ENCODE peak calls at places on chromosomes 13 and 19, in five cellular contexts. N is endothelial cell of umbilical vein, D is MM.1S, P is neural progenitor cell, C is GM23338. J is an unnamed sample.

GRCh38 chr13:28056970-28057712 is 43.2 kb downstream of the FLT3 start:
- DNase-seq in N (no peak), D (no peak), P (no peak), C (no peak), J (no peak)

GRCh38 chr13:39110518-39111097 is 72.4 kb downstream of the NHLRC3 start:
- DNase-seq in N (no peak), D (no peak), P (no peak), C (no peak), J (no peak)

GRCh38 chr19:52734340-52734892 is 428 bp downstream of the ZNF611 start:
- DNase-seq in N (no peak), D (no peak), P (peak), C (peak), J (peak)

GRCh38 chr13:25887962-25888655 is 163.7 kb downstream of the SHISA2 start:
- DNase-seq in N (no peak), D (no peak), P (no peak), C (no peak), J (no peak)

GRCh38 chr13:20901668-20902437 is 693 bp downstream of the XPO4 start:
- DNase-seq in N (peak), D (peak), P (peak), C (peak), J (peak)

GRCh38 chr13:21516806-21517205 is 57.7 kb upstream of the ZDHHC20 start:
- DNase-seq in N (no peak), D (no peak), P (no peak), C (no peak), J (no peak)

GRCh38 chr19:7112675-7113074 is 43.2 kb downstream of the ZNF557 start:
- DNase-seq in N (no peak), D (no peak), P (no peak), C (no peak), J (no peak)

GRCh38 chr19:35896643-35897040 is 3.7 kb downstream of the NFKBID start:
- DNase-seq in N (no peak), D (no peak), P (no peak), C (no peak), J (no peak)

GRCh38 chr19:9622531-9622930 is 1.5 kb upstream of the ZNF561 start:
- DNase-seq in N (peak), D (no peak), P (no peak), C (no peak), J (no peak)

GRCh38 chr19:47582320-47582909 is 9.5 kb upstream of the ZNF541 start:
- DNase-seq in N (no peak), D (no peak), P (no peak), C (no peak), J (no peak)

GRCh38 chr19:18117692-18118378 is 20.3 kb downstream of the MAST3 start:
- DNase-seq in N (peak), D (peak), P (peak), C (peak), J (peak)

GRCh38 chr19:48469056-48469881 is at the start of gene CYTH2:
- DNase-seq in N (peak), D (peak), P (peak), C (peak), J (peak)

GRCh38 chr19:28023064-28023463 is 1189.9 kb downstream of the UQCRFS1 start:
- DNase-seq in N (no peak), D (no peak), P (no peak), C (no peak), J (peak)

GRCh38 chr19:50708179-50708879 is 11.3 kb downstream of the SHANK1 start:
- DNase-seq in N (no peak), D (no peak), P (no peak), C (no peak), J (no peak)

GRCh38 chr19:15304140-15304705 is 28.1 kb downstream of the BRD4 start:
- DNase-seq in N (no peak), D (no peak), P (no peak), C (no peak), J (no peak)

GRCh38 chr13:85798999-85799646 is at the start of gene SLITRK6:
- DNase-seq in N (no peak), D (no peak), P (peak), C (peak), J (peak)

GRCh38 chr19:38719761-38720558 is 24.3 kb downstream of the CAPN12 start:
- DNase-seq in N (no peak), D (no peak), P (no peak), C (no peak), J (no peak)

GRCh38 chr19:18274776-18275356 is 614 bp upstream of the IQCN start:
- DNase-seq in N (peak), D (no peak), P (no peak), C (peak), J (peak)

GRCh38 chr13:20647758-20648157 is 55.7 kb upstream of the IL17D start:
- DNase-seq in N (no peak), D (no peak), P (no peak), C (no peak), J (no peak)

GRCh38 chr19:10289836-10290438 is at the start of gene ICAM5:
- DNase-seq in N (no peak), D (no peak), P (no peak), C (peak), J (no peak)

GRCh38 chr19:5131866-5132561 is 163.1 kb downstream of the KDM4B start:
- DNase-seq in N (no peak), D (no peak), P (peak), C (no peak), J (peak)

GRCh38 chr19:1503089-1503924 is 9.5 kb downstream of the ADAMTSL5 start:
- DNase-seq in N (no peak), D (peak), P (peak), C (peak), J (peak)

GRCh38 chr13:50119593-50119992 is 104.3 kb downstream of the KCNRG start:
- DNase-seq in N (peak), D (no peak), P (no peak), C (no peak), J (no peak)

GRCh38 chr13:99214691-99215090 is 14.0 kb downstream of the UBAC2 start:
- DNase-seq in N (peak), D (no peak), P (no peak), C (no peak), J (no peak)

DNA sequence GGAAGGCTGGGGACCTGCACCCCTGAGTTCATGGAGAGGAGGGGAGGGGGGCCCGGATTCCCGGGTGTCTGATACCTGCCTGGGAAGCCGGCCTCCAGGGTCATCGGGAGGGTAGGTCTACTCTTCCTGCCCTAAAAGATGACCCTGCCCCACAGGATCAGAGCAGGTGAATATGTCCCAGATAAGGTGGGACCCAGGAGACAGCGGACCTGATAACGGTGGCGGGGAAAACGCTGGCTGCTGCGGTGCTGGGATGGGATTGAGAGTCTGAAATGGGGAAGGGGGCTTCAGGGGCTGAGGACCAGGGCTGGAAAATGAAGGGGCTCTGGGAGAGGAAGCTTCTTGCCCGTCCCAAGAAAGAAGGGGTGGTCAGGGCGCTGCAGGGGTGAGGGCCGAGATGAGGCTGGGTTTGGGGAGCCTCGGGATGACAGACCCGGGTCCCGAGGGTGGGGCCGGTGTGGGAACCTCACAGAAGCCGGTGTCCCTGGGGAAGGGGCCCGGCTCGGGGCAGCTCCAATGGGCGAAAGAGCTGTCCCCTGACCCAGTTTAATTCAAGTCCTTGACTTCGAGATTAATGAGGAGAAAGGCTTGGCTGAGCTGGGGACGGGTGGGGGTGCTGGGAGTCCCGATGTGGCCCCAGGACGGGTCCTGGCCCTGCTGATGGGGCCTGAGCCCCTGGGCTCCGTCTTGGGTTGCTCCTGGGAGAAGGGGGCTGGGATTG is 797 bp downstream of the TTYH1 start:
- DNase-seq in N (no peak), D (no peak), P (peak), C (no peak), J (no peak)
- H3K4me2 ChIP-seq in N (no peak), D (no peak), P (peak), C (peak), J (peak)

GRCh38 chr13:30844548-30845296 is 61.3 kb upstream of the MEDAG start:
- DNase-seq in N (no peak), D (no peak), P (no peak), C (no peak), J (no peak)

GRCh38 chr13:30845297-30846214 is 60.5 kb upstream of the MEDAG start:
- DNase-seq in N (no peak), D (no peak), P (no peak), C (no peak), J (no peak)

GRCh38 chr13:30846844-30847243 is 59.2 kb upstream of the MEDAG start:
- DNase-seq in N (no peak), D (no peak), P (no peak), C (no peak), J (no peak)

GRCh38 chr13:30847697-30848307 is 58.3 kb upstream of the MEDAG start:
- DNase-seq in N (no peak), D (no peak), P (no peak), C (no peak), J (peak)

DNA sequence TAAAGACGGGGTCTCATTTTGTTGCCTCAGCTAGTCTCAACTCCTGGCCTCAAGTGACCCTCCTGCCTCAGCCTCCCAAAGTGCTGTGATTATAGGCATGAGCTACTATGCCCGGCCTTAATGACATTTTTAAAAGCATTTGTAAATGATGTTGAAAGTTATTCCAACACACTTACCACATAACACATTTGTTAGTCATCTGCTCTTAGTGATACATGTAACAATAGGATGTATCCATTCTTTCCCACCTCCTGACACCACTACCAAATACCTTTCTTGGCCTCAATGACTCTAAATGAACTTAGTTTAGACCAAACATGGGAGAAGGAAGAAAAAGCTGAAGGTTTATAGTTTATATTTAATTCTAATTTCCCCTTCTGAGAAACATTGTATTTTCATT is 59.8 kb upstream of the MEDAG start:
- DNase-seq in N (no peak), D (no peak), P (no peak), C (no peak), J (no peak)
- H3K27ac ChIP-seq in N (no peak), D (no peak), P (no peak), C (no peak), J (no peak)

GRCh38 chr13:112057736-112058518 is 9.0 kb upstream of the SOX1 start:
- DNase-seq in N (peak), D (no peak), P (peak), C (peak), J (no peak)
- TF ChIP-seq EZH2 in N (peak), D (no peak), P (peak), C (peak), J (peak)

GRCh38 chr19:41427647-41428480 is 690 bp upstream of the B3GNT8 start:
- DNase-seq in N (peak), D (no peak), P (peak), C (peak), J (peak)
- H3K4me2 ChIP-seq in N (peak), D (no peak), P (peak), C (peak), J (peak)